ENCODE peak calls at places on chromosomes 13 and 19, in eight cellular contexts. One of them, this sample, is unnamed.

GRCh38 chr13:71866173-71867091 is 572 bp downstream of the DACH1 start:
- DNase-seq in cardiac fibroblast: no peak
- DNase-seq in GM06990: no peak
- DNase-seq in mucosa of descending colon: peak
- DNase-seq in NB4: peak
- DNase-seq in brain microvascular endothelial cell: peak
- DNase-seq in upper lobe of right lung: peak
- DNase-seq in psoas muscle: peak
- DNase-seq in this sample: no peak

GRCh38 chr13:34733720-34734119 is 208.3 kb upstream of the NBEA start:
- DNase-seq in cardiac fibroblast: peak
- DNase-seq in GM06990: no peak
- DNase-seq in mucosa of descending colon: no peak
- DNase-seq in NB4: peak
- DNase-seq in brain microvascular endothelial cell: no peak
- DNase-seq in upper lobe of right lung: no peak
- DNase-seq in psoas muscle: no peak
- DNase-seq in this sample: peak

GRCh38 chr19:58572026-58572817 is 913 bp downstream of the MZF1 start:
- DNase-seq in cardiac fibroblast: no peak
- DNase-seq in GM06990: no peak
- DNase-seq in mucosa of descending colon: peak
- DNase-seq in NB4: no peak
- DNase-seq in brain microvascular endothelial cell: no peak
- DNase-seq in upper lobe of right lung: no peak
- DNase-seq in psoas muscle: no peak
- DNase-seq in this sample: no peak

GRCh38 chr13:71624641-71625040 is 242.4 kb downstream of the DACH1 start:
- DNase-seq in cardiac fibroblast: no peak
- DNase-seq in GM06990: no peak
- DNase-seq in mucosa of descending colon: no peak
- DNase-seq in NB4: no peak
- DNase-seq in brain microvascular endothelial cell: no peak
- DNase-seq in upper lobe of right lung: no peak
- DNase-seq in psoas muscle: no peak
- DNase-seq in this sample: no peak

GRCh38 chr13:102317593-102317992 is 84.3 kb downstream of the FGF14 start:
- DNase-seq in cardiac fibroblast: peak
- DNase-seq in GM06990: no peak
- DNase-seq in mucosa of descending colon: peak
- DNase-seq in NB4: no peak
- DNase-seq in brain microvascular endothelial cell: no peak
- DNase-seq in upper lobe of right lung: peak
- DNase-seq in psoas muscle: peak
- DNase-seq in this sample: no peak

GRCh38 chr19:29745253-29745652 is 30.2 kb upstream of the C19orf12 start:
- DNase-seq in cardiac fibroblast: no peak
- DNase-seq in GM06990: no peak
- DNase-seq in mucosa of descending colon: no peak
- DNase-seq in NB4: peak
- DNase-seq in brain microvascular endothelial cell: no peak
- DNase-seq in upper lobe of right lung: no peak
- DNase-seq in psoas muscle: no peak
- DNase-seq in this sample: no peak

GRCh38 chr19:39320948-39321831 is 527 bp upstream of the LRFN1 start:
- DNase-seq in cardiac fibroblast: no peak
- DNase-seq in GM06990: no peak
- DNase-seq in mucosa of descending colon: no peak
- DNase-seq in NB4: no peak
- DNase-seq in brain microvascular endothelial cell: no peak
- DNase-seq in upper lobe of right lung: no peak
- DNase-seq in psoas muscle: no peak
- DNase-seq in this sample: no peak

GRCh38 chr19:47176071-47176626 is 45.5 kb downstream of the SAE1 start:
- DNase-seq in cardiac fibroblast: peak
- DNase-seq in GM06990: no peak
- DNase-seq in mucosa of descending colon: no peak
- DNase-seq in NB4: no peak
- DNase-seq in brain microvascular endothelial cell: peak
- DNase-seq in upper lobe of right lung: no peak
- DNase-seq in psoas muscle: no peak
- DNase-seq in this sample: peak

GRCh38 chr19:16778796-16779411 is 50.3 kb upstream of the SIN3B start:
- DNase-seq in cardiac fibroblast: peak
- DNase-seq in GM06990: no peak
- DNase-seq in mucosa of descending colon: no peak
- DNase-seq in NB4: peak
- DNase-seq in brain microvascular endothelial cell: peak
- DNase-seq in upper lobe of right lung: peak
- DNase-seq in psoas muscle: peak
- DNase-seq in this sample: no peak

GRCh38 chr19:2050991-2051770 is at the start of gene MKNK2:
- DNase-seq in cardiac fibroblast: peak
- DNase-seq in GM06990: peak
- DNase-seq in mucosa of descending colon: peak
- DNase-seq in NB4: peak
- DNase-seq in brain microvascular endothelial cell: peak
- DNase-seq in upper lobe of right lung: peak
- DNase-seq in psoas muscle: peak
- DNase-seq in this sample: no peak

GRCh38 chr19:3494559-3494958 is 5.9 kb downstream of the DOHH start:
- DNase-seq in cardiac fibroblast: no peak
- DNase-seq in GM06990: no peak
- DNase-seq in mucosa of descending colon: no peak
- DNase-seq in NB4: no peak
- DNase-seq in brain microvascular endothelial cell: no peak
- DNase-seq in upper lobe of right lung: no peak
- DNase-seq in psoas muscle: no peak
- DNase-seq in this sample: no peak

GRCh38 chr13:44629465-44630183 is 53.5 kb upstream of the TSC22D1 start:
- DNase-seq in cardiac fibroblast: peak
- DNase-seq in GM06990: no peak
- DNase-seq in mucosa of descending colon: no peak
- DNase-seq in NB4: no peak
- DNase-seq in brain microvascular endothelial cell: no peak
- DNase-seq in upper lobe of right lung: no peak
- DNase-seq in psoas muscle: no peak
- DNase-seq in this sample: peak

GRCh38 chr19:45769821-45770191 is 754 bp upstream of the SIX5 start:
- DNase-seq in cardiac fibroblast: peak
- DNase-seq in GM06990: peak
- DNase-seq in mucosa of descending colon: peak
- DNase-seq in NB4: no peak
- DNase-seq in brain microvascular endothelial cell: peak
- DNase-seq in upper lobe of right lung: no peak
- DNase-seq in psoas muscle: no peak
- DNase-seq in this sample: no peak

GRCh38 chr19:28990522-28990921 is 222.4 kb downstream of the UQCRFS1 start:
- DNase-seq in cardiac fibroblast: no peak
- DNase-seq in GM06990: no peak
- DNase-seq in mucosa of descending colon: no peak
- DNase-seq in NB4: no peak
- DNase-seq in brain microvascular endothelial cell: no peak
- DNase-seq in upper lobe of right lung: no peak
- DNase-seq in psoas muscle: no peak
- DNase-seq in this sample: no peak

GRCh38 chr19:38015216-38015615 is 108.2 kb downstream of the SIPA1L3 start:
- DNase-seq in cardiac fibroblast: no peak
- DNase-seq in GM06990: no peak
- DNase-seq in mucosa of descending colon: no peak
- DNase-seq in NB4: no peak
- DNase-seq in brain microvascular endothelial cell: no peak
- DNase-seq in upper lobe of right lung: no peak
- DNase-seq in psoas muscle: no peak
- DNase-seq in this sample: no peak

GRCh38 chr13:29577135-29578051 is 18.1 kb downstream of the SLC7A1 start:
- DNase-seq in cardiac fibroblast: no peak
- DNase-seq in GM06990: no peak
- DNase-seq in mucosa of descending colon: no peak
- DNase-seq in NB4: no peak
- DNase-seq in brain microvascular endothelial cell: no peak
- DNase-seq in upper lobe of right lung: no peak
- DNase-seq in psoas muscle: no peak
- DNase-seq in this sample: no peak

GRCh38 chr13:91135376-91135775 is 212.1 kb upstream of the MIR17HG start:
- DNase-seq in cardiac fibroblast: no peak
- DNase-seq in GM06990: no peak
- DNase-seq in mucosa of descending colon: no peak
- DNase-seq in NB4: no peak
- DNase-seq in brain microvascular endothelial cell: no peak
- DNase-seq in upper lobe of right lung: no peak
- DNase-seq in psoas muscle: no peak
- DNase-seq in this sample: no peak

GRCh38 chr19:46660008-46660517 is 919 bp downstream of the DACT3 start:
- DNase-seq in cardiac fibroblast: no peak
- DNase-seq in GM06990: no peak
- DNase-seq in mucosa of descending colon: no peak
- DNase-seq in NB4: peak
- DNase-seq in brain microvascular endothelial cell: no peak
- DNase-seq in upper lobe of right lung: no peak
- DNase-seq in psoas muscle: no peak
- DNase-seq in this sample: no peak

GRCh38 chr19:51520710-51521109 is 10.8 kb downstream of the SIGLEC6 start:
- DNase-seq in cardiac fibroblast: no peak
- DNase-seq in GM06990: no peak
- DNase-seq in mucosa of descending colon: no peak
- DNase-seq in NB4: no peak
- DNase-seq in brain microvascular endothelial cell: no peak
- DNase-seq in upper lobe of right lung: no peak
- DNase-seq in psoas muscle: no peak
- DNase-seq in this sample: no peak

GRCh38 chr13:75566658-75567057 is 17.1 kb downstream of the UCHL3 start:
- DNase-seq in cardiac fibroblast: peak
- DNase-seq in GM06990: no peak
- DNase-seq in mucosa of descending colon: no peak
- DNase-seq in NB4: peak
- DNase-seq in brain microvascular endothelial cell: no peak
- DNase-seq in upper lobe of right lung: no peak
- DNase-seq in psoas muscle: no peak
- DNase-seq in this sample: no peak
- TF ChIP-seq CTCF in cardiac fibroblast: peak
- TF ChIP-seq CTCF in GM06990: peak
- TF ChIP-seq CTCF in mucosa of descending colon: no peak
- TF ChIP-seq CTCF in NB4: no peak
- TF ChIP-seq CTCF in brain microvascular endothelial cell: peak
- TF ChIP-seq CTCF in upper lobe of right lung: peak
- TF ChIP-seq CTCF in psoas muscle: peak
- TF ChIP-seq CTCF in this sample: peak

GRCh38 chr13:98959299-98959698 is 18.6 kb downstream of the DOCK9 start:
- DNase-seq in cardiac fibroblast: no peak
- DNase-seq in GM06990: no peak
- DNase-seq in mucosa of descending colon: no peak
- DNase-seq in NB4: no peak
- DNase-seq in brain microvascular endothelial cell: no peak
- DNase-seq in upper lobe of right lung: no peak
- DNase-seq in psoas muscle: no peak
- DNase-seq in this sample: no peak
- H3K4me3 ChIP-seq in cardiac fibroblast: no peak
- H3K4me3 ChIP-seq in GM06990: no peak
- H3K4me3 ChIP-seq in mucosa of descending colon: no peak
- H3K4me3 ChIP-seq in NB4: no peak
- H3K4me3 ChIP-seq in brain microvascular endothelial cell: no peak
- H3K4me3 ChIP-seq in upper lobe of right lung: no peak
- H3K4me3 ChIP-seq in psoas muscle: no peak
- H3K4me3 ChIP-seq in this sample: no peak

GRCh38 chr13:36337938-36338337 is 8.3 kb downstream of the SPART start:
- DNase-seq in cardiac fibroblast: no peak
- DNase-seq in GM06990: no peak
- DNase-seq in mucosa of descending colon: no peak
- DNase-seq in NB4: no peak
- DNase-seq in brain microvascular endothelial cell: no peak
- DNase-seq in upper lobe of right lung: no peak
- DNase-seq in psoas muscle: no peak
- DNase-seq in this sample: no peak
- TF ChIP-seq CTCF in cardiac fibroblast: no peak
- TF ChIP-seq CTCF in GM06990: no peak
- TF ChIP-seq CTCF in mucosa of descending colon: no peak
- TF ChIP-seq CTCF in NB4: no peak
- TF ChIP-seq CTCF in brain microvascular endothelial cell: no peak
- TF ChIP-seq CTCF in upper lobe of right lung: no peak
- TF ChIP-seq CTCF in psoas muscle: no peak
- TF ChIP-seq CTCF in this sample: no peak

GRCh38 chr13:40171566-40171965 is 494.9 kb downstream of the FOXO1 start:
- DNase-seq in cardiac fibroblast: no peak
- DNase-seq in GM06990: no peak
- DNase-seq in mucosa of descending colon: no peak
- DNase-seq in NB4: no peak
- DNase-seq in brain microvascular endothelial cell: no peak
- DNase-seq in upper lobe of right lung: no peak
- DNase-seq in psoas muscle: no peak
- DNase-seq in this sample: no peak

GRCh38 chr13:40170091-40170490 is 496.4 kb downstream of the FOXO1 start:
- DNase-seq in cardiac fibroblast: no peak
- DNase-seq in GM06990: no peak
- DNase-seq in mucosa of descending colon: no peak
- DNase-seq in NB4: no peak
- DNase-seq in brain microvascular endothelial cell: no peak
- DNase-seq in upper lobe of right lung: no peak
- DNase-seq in psoas muscle: no peak
- DNase-seq in this sample: no peak

GRCh38 chr13:40172878-40173277 is 493.6 kb downstream of the FOXO1 start:
- DNase-seq in cardiac fibroblast: no peak
- DNase-seq in GM06990: no peak
- DNase-seq in mucosa of descending colon: no peak
- DNase-seq in NB4: no peak
- DNase-seq in brain microvascular endothelial cell: no peak
- DNase-seq in upper lobe of right lung: no peak
- DNase-seq in psoas muscle: no peak
- DNase-seq in this sample: no peak

GRCh38 chr13:40170982-40171381 is 495.5 kb downstream of the FOXO1 start:
- DNase-seq in cardiac fibroblast: no peak
- DNase-seq in GM06990: no peak
- DNase-seq in mucosa of descending colon: no peak
- DNase-seq in NB4: no peak
- DNase-seq in brain microvascular endothelial cell: no peak
- DNase-seq in upper lobe of right lung: no peak
- DNase-seq in psoas muscle: no peak
- DNase-seq in this sample: no peak

GRCh38 chr13:40172149-40172591 is 494.3 kb downstream of the FOXO1 start:
- DNase-seq in cardiac fibroblast: no peak
- DNase-seq in GM06990: no peak
- DNase-seq in mucosa of descending colon: no peak
- DNase-seq in NB4: no peak
- DNase-seq in brain microvascular endothelial cell: no peak
- DNase-seq in upper lobe of right lung: peak
- DNase-seq in psoas muscle: no peak
- DNase-seq in this sample: no peak
- H3K4me3 ChIP-seq in cardiac fibroblast: no peak
- H3K4me3 ChIP-seq in GM06990: no peak
- H3K4me3 ChIP-seq in mucosa of descending colon: no peak
- H3K4me3 ChIP-seq in NB4: no peak
- H3K4me3 ChIP-seq in brain microvascular endothelial cell: no peak
- H3K4me3 ChIP-seq in upper lobe of right lung: no peak
- H3K4me3 ChIP-seq in psoas muscle: no peak
- H3K4me3 ChIP-seq in this sample: no peak

This sample was measured in AG09309.